ENCODE peak calls at places on chromosome 14, in five cellular contexts. J is AG08395, E is iris pigment epithelial cell, N is C1 segment of cervical spinal cord, M is anterior cingulate cortex. I is an unnamed sample.

GRCh38 chr14:70955543-70956480 is 48.6 kb downstream of the PCNX1 start:
- DNase-seq in J (peak; percentile 17), E (peak; percentile 36), N (no peak), M (no peak), I (no peak)

GRCh38 chr14:63203618-63204406 is 431 bp upstream of the RHOJ start:
- DNase-seq in J (peak; percentile 74), E (peak; percentile 86), N (peak; percentile 18), M (peak; percentile 61), I (peak; percentile 69)

GRCh38 chr14:34165847-34166340 is 215.0 kb upstream of the EGLN3 start:
- DNase-seq in J (no peak), E (no peak), N (no peak), M (no peak), I (no peak)

GRCh38 chr14:90521930-90522483 is 125.2 kb downstream of the CALM1 start:
- DNase-seq in J (no peak), E (no peak), N (no peak), M (no peak), I (no peak)

GRCh38 chr14:100340454-100340813 is 17.3 kb downstream of the SLC25A47 start:
- DNase-seq in J (no peak), E (no peak), N (no peak), M (no peak), I (no peak)

GRCh38 chr14:22268875-22269274 is 320.1 kb downstream of the DAD1 start:
- DNase-seq in J (no peak), E (peak; percentile 54), N (no peak), M (no peak), I (no peak)

GRCh38 chr14:88985654-88986053 is 161.2 kb downstream of the TTC8 start:
- DNase-seq in J (no peak), E (no peak), N (no peak), M (no peak), I (no peak)

GRCh38 chr14:78519863-78520262 is 349.7 kb downstream of the NRXN3 start:
- DNase-seq in J (no peak), E (peak; percentile 0), N (no peak), M (no peak), I (no peak)

GRCh38 chr14:45785240-45785639 is 532.2 kb upstream of the MIS18BP1 start:
- DNase-seq in J (no peak), E (no peak), N (no peak), M (no peak), I (no peak)

GRCh38 chr14:55025948-55026347 is 951 bp downstream of the WDHD1 start:
- DNase-seq in J (no peak), E (no peak), N (no peak), M (no peak), I (no peak)

GRCh38 chr14:65462411-65462810 is 49.9 kb downstream of the FUT8 start:
- DNase-seq in J (peak; percentile 43), E (peak; percentile 75), N (no peak), M (no peak), I (no peak)

I was measured in substantia nigra.